ENCODE peak calls at places on chromosomes 4 and X, in ten cellular contexts. D, L, Z, S, W, B, A, O, H and X are unnamed samples.

GRCh38 chrX:119374736-119375135 is 24.4 kb upstream of the SLC25A43 start:
- DNase-seq in B (no peak), D (no peak), S (no peak), A (no peak), W (no peak), Z (no peak), L (no peak), H (no peak), O (no peak), X (no peak)

GRCh38 chr4:161937596-161937995 is 226.2 kb downstream of the FSTL5 start:
- DNase-seq in H (no peak), B (no peak), W (no peak), L (no peak), Z (no peak), O (no peak), A (no peak), D (no peak), S (no peak), X (no peak)

GRCh38 chrX:40140706-40141499 is 43.1 kb upstream of the BCOR start:
- DNase-seq in D (no peak), O (peak; percentile 71), L (no peak), H (peak; percentile 72), Z (no peak), W (no peak), S (peak; percentile 71), A (peak; percentile 50), B (peak; percentile 56), X (no peak)

GRCh38 chr4:113292371-113293042 is 243.1 kb downstream of the ANK2 start:
- DNase-seq in L (no peak), S (peak; percentile 58), H (peak; percentile 80), B (no peak), Z (no peak), A (no peak), W (peak; percentile 84), D (no peak), O (no peak), X (peak; percentile 19)

GRCh38 chrX:32293962-32294708 is 917.2 kb downstream of the DMD start:
- DNase-seq in L (no peak), S (no peak), B (no peak), O (no peak), Z (no peak), D (no peak), A (no peak), H (no peak), W (no peak), X (no peak)

GRCh38 chrX:155068165-155068564 is 2.8 kb downstream of the CMC4 start:
- DNase-seq in A (no peak), B (peak; percentile 46), H (no peak), Z (no peak), D (no peak), O (no peak), W (no peak), L (no peak), S (no peak), X (no peak)

GRCh38 chrX:69257504-69258127 is 92.4 kb upstream of the PJA1 start:
- DNase-seq in W (no peak), H (no peak), S (no peak), B (no peak), D (no peak), O (no peak), Z (no peak), A (no peak), L (no peak), X (no peak)

GRCh38 chrX:150693782-150694574 is 782 bp downstream of the MTMR1 start:
- DNase-seq in H (peak; percentile 69), Z (no peak), O (peak; percentile 66), B (peak; percentile 30), L (no peak), W (peak; percentile 17), S (peak; percentile 45), D (peak; percentile 82), A (no peak), X (peak; percentile 80)

GRCh38 chrX:45803383-45803921 is 602.8 kb upstream of the DIPK2B start:
- DNase-seq in A (no peak), H (no peak), O (no peak), Z (no peak), B (no peak), D (no peak), S (no peak), L (no peak), W (no peak), X (no peak)

GRCh38 chrX:74383611-74384010 is 37.7 kb upstream of the SLC16A2 start:
- DNase-seq in A (peak; percentile 8), H (no peak), O (peak; percentile 29), B (peak; percentile 13), L (no peak), Z (no peak), S (peak; percentile 23), D (peak; percentile 41), W (no peak), X (peak; percentile 11)

DNA sequence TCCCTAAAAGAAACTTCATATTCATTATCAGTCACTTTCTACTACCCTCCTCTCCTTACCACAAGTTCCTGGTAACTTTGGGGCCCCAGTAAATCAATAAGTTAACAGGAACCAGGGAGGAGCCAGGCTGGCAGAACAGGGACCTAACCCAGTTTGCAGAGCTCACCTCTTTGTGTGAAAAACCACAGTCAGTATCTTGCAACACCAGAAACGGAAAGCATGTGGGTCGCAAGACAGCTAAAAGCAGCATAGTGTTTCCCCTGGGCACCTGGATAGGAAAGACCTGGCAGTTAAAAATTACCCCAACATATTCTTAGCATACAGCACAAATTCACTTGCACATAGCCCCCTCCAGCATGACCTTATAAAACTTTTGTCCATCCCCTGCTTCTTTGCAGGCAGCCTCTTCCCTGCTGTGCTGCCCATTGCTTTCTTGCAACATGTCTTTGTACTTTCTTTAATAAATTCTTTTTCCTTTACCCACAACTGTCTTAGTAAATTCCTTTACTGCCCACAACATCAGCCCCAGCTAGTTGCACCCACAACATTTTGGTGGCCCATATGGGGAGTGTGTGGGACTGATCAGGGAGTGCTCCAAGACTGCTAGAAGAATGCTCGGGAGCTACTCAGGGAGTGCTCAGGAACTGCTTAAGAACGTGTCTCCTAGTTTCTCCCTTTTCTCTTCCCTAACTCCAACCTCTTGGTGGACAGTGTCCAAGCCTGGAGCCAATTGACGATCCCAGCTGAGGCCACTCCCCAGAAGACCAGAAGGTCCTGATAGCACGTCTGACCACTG is 83.4 kb downstream of the MSN start:
- DNase-seq in L (no peak), B (no peak), Z (no peak), S (no peak), W (no peak), O (no peak), H (no peak), A (no peak), D (no peak), X (peak; percentile 21)
- TF ChIP-seq EP300 in L (no peak), B (no peak), Z (no peak), S (no peak), W (no peak), O (no peak), H (no peak), A (no peak), D (no peak), X (no peak)

DNA sequence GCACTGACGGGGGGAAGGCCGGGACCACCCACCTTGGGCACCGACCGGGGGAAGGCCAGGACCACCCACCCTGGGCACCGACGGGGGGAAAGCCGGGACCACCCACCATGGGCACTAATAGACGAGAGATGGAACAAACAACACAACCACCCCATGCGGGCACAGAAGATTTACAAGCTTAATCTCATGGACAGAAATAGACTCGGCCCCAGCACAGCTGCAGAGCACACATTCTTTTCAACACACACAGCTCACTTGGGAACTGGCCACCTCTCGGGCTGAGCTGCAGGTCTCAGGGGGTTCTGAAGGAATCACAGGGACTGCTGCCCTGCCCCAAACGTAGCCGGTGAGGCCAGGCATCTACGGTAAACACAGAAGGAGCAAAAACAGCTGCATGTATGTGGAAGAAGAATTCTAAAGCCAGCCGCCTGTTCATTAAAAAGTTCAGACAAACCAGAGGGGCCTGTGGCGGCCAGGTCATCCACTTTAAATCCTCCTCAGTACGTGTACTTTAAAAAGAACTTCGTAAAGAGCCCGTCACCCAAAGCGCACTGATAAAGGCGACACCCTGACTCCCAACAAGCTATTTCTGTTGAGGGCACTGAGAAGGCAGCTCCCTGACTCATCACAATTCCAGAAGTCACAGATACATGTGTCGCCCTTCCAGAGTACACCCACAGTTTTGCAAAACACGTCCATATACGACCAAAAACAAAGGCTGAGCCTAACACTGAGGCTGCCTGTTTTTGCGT is 17.7 kb downstream of the PPP2R3B start:
- DNase-seq in D (no peak), O (no peak), S (no peak), L (no peak), W (no peak), H (no peak), A (no peak), B (no peak), Z (peak; percentile 13), X (no peak)
- H3K4me1 ChIP-seq in D (peaks cover 7% of the 10 kb centered on the region), O (peaks cover 18% of the 10 kb centered on the region), S (peaks cover 6% of the 10 kb centered on the region), L (peaks cover 14% of the 10 kb centered on the region), W (peaks cover 14% of the 10 kb centered on the region), H (no peaks in the 10 kb centered on the region), A (no peaks in the 10 kb centered on the region), B (peaks cover 16% of the 10 kb centered on the region), Z (peaks cover 36% of the 10 kb centered on the region), X (peaks cover 11% of the 10 kb centered on the region)

GRCh38 chr4:65669981-65670330 is 333 bp downstream of the EPHA5 start:
- DNase-seq in Z (no peak), W (no peak), H (no peak), B (no peak), O (no peak), L (no peak), S (no peak), D (no peak), A (no peak), X (no peak)

GRCh38 chr4:65669008-65669971 is 999 bp downstream of the EPHA5 start:
- DNase-seq in B (no peak), Z (no peak), S (peak; percentile 28), W (no peak), D (peak; percentile 22), H (peak; percentile 59), O (no peak), A (no peak), L (no peak), X (no peak)

GRCh38 chr4:65665951-65666523 is 4.3 kb downstream of the EPHA5 start:
- DNase-seq in O (no peak), S (no peak), B (no peak), W (no peak), D (no peak), L (no peak), H (no peak), Z (no peak), A (no peak), X (no peak)

GRCh38 chr4:65670331-65671031 is at the start of gene EPHA5:
- DNase-seq in O (peak; percentile 66), B (peak; percentile 3), A (peak; percentile 58), Z (no peak), D (peak; percentile 69), L (no peak), W (peak; percentile 75), H (peak; percentile 78), S (peak; percentile 80), X (no peak)

GRCh38 chr4:65668201-65669007 is 1.9 kb downstream of the EPHA5 start:
- DNase-seq in B (no peak), S (peak; percentile 25), W (no peak), D (peak; percentile 8), Z (no peak), O (peak; percentile 25), L (no peak), H (peak; percentile 63), A (peak; percentile 45), X (no peak)
- H3K27me3 ChIP-seq in B (peaks cover 3% of the 10 kb centered on the region), S (no peaks in the 10 kb centered on the region), W (peaks cover 62% of the 10 kb centered on the region), D (peaks cover 54% of the 10 kb centered on the region), Z (no peaks in the 10 kb centered on the region), O (peaks cover 59% of the 10 kb centered on the region), L (peaks cover 61% of the 10 kb centered on the region), H (peaks cover 21% of the 10 kb centered on the region), A (no peaks in the 10 kb centered on the region), X (peaks cover 85% of the 10 kb centered on the region)

GRCh38 chr4:74237425-74237966 is 70.8 kb upstream of the EPGN start:
- DNase-seq in D (no peak), W (no peak), O (no peak), Z (no peak), H (no peak), B (no peak), S (no peak), A (no peak), L (no peak), X (no peak)
- TF ChIP-seq EP300 in D (no peak), W (no peak), O (no peak), Z (no peak), H (no peak), B (no peak), S (no peak), A (no peak), L (no peak), X (no peak)